ENCODE peak calls at places on chromosomes 13 and 19, in five cellular contexts. B, E, R, G and I are unnamed samples.

GRCh38 chr13:99151516-99151915 is 49.1 kb upstream of the UBAC2 start:
- DNase-seq in G (no peak), R (no peak), B (peak; percentile 11), E (peak; percentile 78), I (peak; percentile 94)

GRCh38 chr19:7679017-7679720 is 1.5 kb upstream of the TRAPPC5 start:
- DNase-seq in G (peak; percentile 53), B (peak; percentile 80), E (no peak), R (no peak), I (no peak)

GRCh38 chr13:99859178-99860177 is 112.1 kb downstream of the ZIC5 start:
- DNase-seq in B (peak; percentile 78), E (no peak), G (no peak), R (no peak), I (no peak)

GRCh38 chr13:77565635-77566034 is 30.1 kb downstream of the SCEL start:
- DNase-seq in E (peak; percentile 4), R (no peak), G (no peak), B (no peak), I (no peak)

GRCh38 chr19:49770529-49770928 is 3.7 kb downstream of the AP2A1 start:
- DNase-seq in E (no peak), G (no peak), B (no peak), R (no peak), I (no peak)

GRCh38 chr13:42495256-42495655 is 78.7 kb upstream of the TNFSF11 start:
- DNase-seq in E (no peak), G (no peak), R (no peak), B (no peak), I (peak; percentile 11)

GRCh38 chr19:45211751-45212381 is 33.3 kb downstream of the BLOC1S3 start:
- DNase-seq in G (no peak), E (no peak), B (no peak), R (peak; percentile 69), I (peak; percentile 66)

GRCh38 chr13:39405596-39405995 is 197.4 kb downstream of the LHFPL6 start:
- DNase-seq in E (no peak), B (no peak), R (no peak), G (no peak), I (no peak)

GRCh38 chr13:26742691-26743358 is 17.8 kb downstream of the GPR12 start:
- DNase-seq in B (no peak), G (no peak), R (no peak), E (no peak), I (no peak)

GRCh38 chr13:44365008-44365407 is 8.6 kb upstream of the SERP2 start:
- DNase-seq in B (no peak), R (no peak), G (no peak), E (peak; percentile 39), I (no peak)

GRCh38 chr19:38441660-38442348 is 8.3 kb downstream of the RYR1 start:
- DNase-seq in B (no peak), E (no peak), R (peak; percentile 35), G (no peak), I (no peak)

GRCh38 chr13:36891752-36892151 is 28.3 kb downstream of the SMAD9 start:
- DNase-seq in E (no peak), G (no peak), R (no peak), B (no peak), I (no peak)